ENCODE peak calls at places on chromosomes 7 and 10, in ten cellular contexts. O is brain microvascular endothelial cell; Q is H7; J is GM23338; P is hepatocyte; E is fibroblast of mammary gland; I is cardiac fibroblast; H is osteoblast; W is CD8-positive, alpha-beta memory T cell; S is Caco-2. T is an unnamed sample.
A peak's percentile ranks its signal among the peaks of the same experiment; 100 is the strongest.

GRCh38 chr10:50390302-50390701 is 139.0 kb upstream of the ASAH2 start:
- DNase-seq in O (no peak), Q (no peak), J (no peak), P (no peak), E (no peak), I (no peak), H (no peak), W (no peak), S (no peak), T (no peak)

GRCh38 chr7:85074016-85074415 is 112.8 kb downstream of the SEMA3D start:
- DNase-seq in O (no peak), Q (no peak), J (no peak), P (no peak), E (no peak), I (no peak), H (no peak), W (no peak), S (no peak), T (no peak)

GRCh38 chr7:27172823-27173411 is 1.2 kb downstream of the HOXA10 start:
- DNase-seq in O (no peak), Q (peak; percentile 69), J (peak; percentile 48), P (no peak), E (peak; percentile 71), I (no peak), H (peak; percentile 97), W (peak; percentile 46), S (peak; percentile 54), T (no peak)

GRCh38 chr10:3196482-3196881 is 23.9 kb upstream of the PITRM1 start:
- DNase-seq in O (no peak), Q (no peak), J (no peak), P (no peak), E (no peak), I (no peak), H (no peak), W (no peak), S (no peak), T (no peak)

GRCh38 chr10:89706011-89706410 is 4.6 kb downstream of the KIF20B start:
- DNase-seq in O (no peak), Q (no peak), J (no peak), P (no peak), E (peak; percentile 30), I (peak; percentile 16), H (no peak), W (no peak), S (no peak), T (no peak)

GRCh38 chr7:157752832-157753291 is 416.1 kb downstream of the DNAJB6 start:
- DNase-seq in O (peak; percentile 8), Q (no peak), J (no peak), P (no peak), E (peak; percentile 47), I (no peak), H (no peak), W (no peak), S (no peak), T (no peak)

GRCh38 chr10:101289541-101289940 is 60.3 kb upstream of the LBX1 start:
- DNase-seq in O (no peak), Q (no peak), J (no peak), P (no peak), E (no peak), I (no peak), H (peak; percentile 62), W (no peak), S (no peak), T (no peak)

GRCh38 chr7:132709971-132710567 is 133.8 kb upstream of the PLXNA4 start:
- DNase-seq in O (peak; percentile 74), Q (peak; percentile 39), J (peak; percentile 74), P (peak; percentile 19), E (peak; percentile 57), I (peak; percentile 61), H (no peak), W (no peak), S (no peak), T (peak; percentile 35)

GRCh38 chr7:22090107-22090506 is 144.4 kb upstream of the CDCA7L start:
- DNase-seq in O (no peak), Q (no peak), J (no peak), P (no peak), E (no peak), I (no peak), H (no peak), W (no peak), S (no peak), T (no peak)

GRCh38 chr7:22094413-22095304 is 149.0 kb upstream of the CDCA7L start:
- DNase-seq in O (no peak), Q (no peak), J (peak; percentile 14), P (no peak), E (peak; percentile 31), I (no peak), H (no peak), W (no peak), S (no peak), T (no peak)

GRCh38 chr7:22090512-22090911 is 144.8 kb upstream of the CDCA7L start:
- DNase-seq in O (no peak), Q (no peak), J (no peak), P (no peak), E (no peak), I (no peak), H (no peak), W (no peak), S (no peak), T (no peak)

GRCh38 chr7:22093003-22093402 is 147.3 kb upstream of the CDCA7L start:
- DNase-seq in O (peak; percentile 10), Q (no peak), J (no peak), P (no peak), E (no peak), I (peak; percentile 41), H (no peak), W (no peak), S (no peak), T (no peak)

GRCh38 chr7:22093936-22094335 is 148.2 kb upstream of the CDCA7L start:
- DNase-seq in O (no peak), Q (no peak), J (no peak), P (no peak), E (no peak), I (no peak), H (no peak), W (no peak), S (no peak), T (no peak)
- H3K4me3 ChIP-seq in O (no peak overlapping the region), Q (no peak overlapping the region), J (no peak overlapping the region), P (no peak overlapping the region), E (no peak overlapping the region), I (no peak overlapping the region), H (no peak overlapping the region), W (no peak overlapping the region), S (no peak overlapping the region), T (no peak overlapping the region)

GRCh38 chr7:36216063-36216684 is 63.1 kb downstream of the EEPD1 start:
- DNase-seq in O (peak; percentile 6), Q (no peak), J (no peak), P (peak; percentile 30), E (peak; percentile 73), I (peak; percentile 37), H (no peak), W (no peak), S (no peak), T (no peak)

GRCh38 chr7:36217961-36218284 is 64.9 kb downstream of the EEPD1 start:
- DNase-seq in O (no peak), Q (no peak), J (no peak), P (no peak), E (no peak), I (no peak), H (no peak), W (no peak), S (no peak), T (no peak)

GRCh38 chr7:36214608-36215016 is 61.6 kb downstream of the EEPD1 start:
- DNase-seq in O (no peak), Q (no peak), J (no peak), P (no peak), E (no peak), I (peak; percentile 41), H (no peak), W (no peak), S (no peak), T (no peak)

GRCh38 chr7:36217211-36217960 is 64.3 kb downstream of the EEPD1 start:
- DNase-seq in O (no peak), Q (no peak), J (no peak), P (no peak), E (no peak), I (no peak), H (no peak), W (no peak), S (no peak), T (no peak)

DNA sequence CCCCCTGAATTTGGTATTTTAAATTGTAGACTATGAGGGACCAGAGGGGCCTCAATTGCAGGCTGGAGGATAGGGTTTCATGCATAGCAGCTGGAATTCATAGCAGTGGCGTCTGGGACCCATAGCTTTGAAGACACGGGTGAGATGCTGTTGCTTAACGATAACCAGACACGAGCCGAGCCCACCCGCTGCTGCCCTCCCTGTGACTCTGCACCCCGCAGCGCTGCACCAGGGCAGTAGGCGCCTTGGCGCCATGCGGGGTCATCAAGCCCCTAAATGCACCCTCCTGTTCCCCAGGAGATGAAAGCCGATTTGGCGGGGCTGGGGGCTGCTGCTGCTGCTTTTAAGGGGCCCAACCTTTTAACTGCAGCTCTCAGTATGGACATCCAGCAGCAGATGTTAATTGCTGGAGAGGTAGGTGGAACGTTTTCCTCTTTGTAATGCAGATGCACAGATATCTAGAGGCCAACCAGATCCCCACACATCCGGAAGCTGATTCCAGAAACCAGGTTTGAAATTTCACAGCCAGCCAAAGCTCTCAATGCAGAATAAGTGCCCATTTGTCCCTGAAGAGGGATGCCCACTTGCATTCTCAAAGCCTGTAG is 62.1 kb downstream of the EEPD1 start:
- DNase-seq in O (no peak), Q (peak; percentile 67), J (peak; percentile 57), P (peak; percentile 36), E (no peak), I (no peak), H (no peak), W (no peak), S (no peak), T (no peak)
- H3K4me3 ChIP-seq in O (no peak overlapping the region), Q (no peak overlapping the region), J (no peak overlapping the region), P (no peak overlapping the region), E (no peak overlapping the region), I (no peak overlapping the region), H (no peak overlapping the region), W (no peak overlapping the region), S (no peak overlapping the region), T (no peak overlapping the region)

GRCh38 chr7:105643384-105643783 is 62.1 kb upstream of the EFCAB10 start:
- DNase-seq in O (peak; percentile 15), Q (peak; percentile 85), J (peak; percentile 90), P (no peak), E (no peak), I (peak; percentile 30), H (no peak), W (no peak), S (no peak), T (no peak)

GRCh38 chr7:105639677-105640493 is 58.6 kb upstream of the EFCAB10 start:
- DNase-seq in O (no peak), Q (peak; percentile 66), J (peak; percentile 70), P (no peak), E (no peak), I (no peak), H (no peak), W (no peak), S (no peak), T (no peak)

GRCh38 chr7:105638942-105639495 is 57.7 kb upstream of the EFCAB10 start:
- DNase-seq in O (no peak), Q (peak; percentile 85), J (peak; percentile 95), P (peak; percentile 48), E (no peak), I (no peak), H (no peak), W (no peak), S (no peak), T (no peak)

GRCh38 chr7:105642264-105642663 is 61.0 kb upstream of the EFCAB10 start:
- DNase-seq in O (no peak), Q (no peak), J (no peak), P (no peak), E (no peak), I (no peak), H (no peak), W (no peak), S (no peak), T (no peak)

DNA sequence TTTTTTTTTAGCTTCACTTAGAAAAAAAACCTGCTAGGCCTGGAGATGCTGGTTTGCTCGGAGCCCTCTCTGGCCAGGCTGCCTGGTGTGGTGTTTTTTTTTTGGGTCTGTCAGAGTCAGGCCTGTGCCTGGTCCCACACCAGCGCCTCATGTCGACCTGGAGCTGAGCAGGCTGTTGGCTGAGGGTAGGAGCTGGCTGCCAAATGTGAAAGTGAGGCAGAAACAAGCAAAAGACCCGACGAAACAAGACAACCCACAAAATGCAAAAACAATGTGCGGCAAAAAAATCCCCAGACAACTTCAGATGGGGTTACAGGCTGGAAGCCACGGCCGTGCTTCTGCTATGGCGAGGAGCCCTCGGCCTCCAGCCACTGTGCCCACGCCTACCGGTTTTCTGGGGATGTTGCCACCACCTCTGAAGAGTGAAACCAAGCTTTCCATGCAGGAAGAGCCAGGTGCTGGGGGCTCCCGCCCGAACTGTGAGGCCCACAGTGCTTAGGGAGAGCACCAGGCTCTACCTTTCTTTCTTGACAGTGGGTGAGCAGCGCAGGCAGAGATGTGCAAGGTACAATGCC is 60.0 kb upstream of the EFCAB10 start:
- DNase-seq in O (no peak), Q (no peak), J (no peak), P (no peak), E (no peak), I (no peak), H (no peak), W (no peak), S (no peak), T (no peak)
- H3K4me3 ChIP-seq in O (no peak overlapping the region), Q (no peak overlapping the region), J (no peak overlapping the region), P (no peak overlapping the region), E (no peak overlapping the region), I (no peak overlapping the region), H (no peak overlapping the region), W (no peak overlapping the region), S (no peak overlapping the region), T (no peak overlapping the region)

GRCh38 chr10:132121511-132121830 is 55.7 kb downstream of the JAKMIP3 start:
- DNase-seq in O (no peak), Q (no peak), J (no peak), P (no peak), E (no peak), I (no peak), H (no peak), W (peak; percentile 29), S (no peak), T (no peak)

GRCh38 chr10:132118366-132118765 is 52.6 kb downstream of the JAKMIP3 start:
- DNase-seq in O (no peak), Q (no peak), J (no peak), P (no peak), E (no peak), I (no peak), H (no peak), W (peak; percentile 23), S (no peak), T (no peak)

GRCh38 chr10:132120734-132121510 is 55.2 kb downstream of the JAKMIP3 start:
- DNase-seq in O (no peak), Q (no peak), J (no peak), P (no peak), E (no peak), I (no peak), H (no peak), W (peak; percentile 39), S (no peak), T (no peak)

GRCh38 chr10:132122097-132122861 is 56.5 kb downstream of the JAKMIP3 start:
- DNase-seq in O (no peak), Q (no peak), J (no peak), P (no peak), E (no peak), I (no peak), H (no peak), W (peak; percentile 41), S (no peak), T (no peak)

GRCh38 chr10:132120200-132120599 is 54.5 kb downstream of the JAKMIP3 start:
- DNase-seq in O (no peak), Q (peak; percentile 76), J (no peak), P (no peak), E (no peak), I (no peak), H (no peak), W (peak; percentile 18), S (no peak), T (no peak)
- H3K4me3 ChIP-seq in O (no peak overlapping the region), Q (no peak overlapping the region), J (no peak overlapping the region), P (no peak overlapping the region), E (no peak overlapping the region), I (no peak overlapping the region), H (no peak overlapping the region), W (no peak overlapping the region), S (no peak overlapping the region), T (no peak overlapping the region)